ENCODE peak calls at places on chromosomes 2 and 18, in five cellular contexts. C, N, K, T and W are unnamed samples. For H3K27me3, the result is how much of the 10 kb centered on the place peaks cover.

GRCh38 chr18:24764766-24765165 is 304.3 kb downstream of the HRH4 start:
- DNase-seq in K (no peak), T (no peak), C (no peak), N (peak), W (no peak)

GRCh38 chr18:32896781-32897547 is 124.1 kb upstream of the KLHL14 start:
- DNase-seq in N (no peak), T (no peak), K (no peak), C (no peak), W (no peak)

GRCh38 chr2:72985136-72985535 is 67.8 kb downstream of the EMX1 start:
- DNase-seq in N (no peak), T (no peak), C (no peak), K (no peak), W (no peak)

GRCh38 chr18:47175895-47176575 is at the start of gene IER3IP1:
- DNase-seq in N (peak), K (peak), C (peak), T (peak), W (peak)

GRCh38 chr2:205687018-205687956 is 5.0 kb downstream of the NRP2 start:
- DNase-seq in K (no peak), T (no peak), C (no peak), N (no peak), W (peak)

GRCh38 chr18:22538463-22538862 is 120.7 kb upstream of the CTAGE1 start:
- DNase-seq in C (no peak), T (no peak), N (no peak), K (peak), W (no peak)

GRCh38 chr2:55154525-55155030 is 77.5 kb downstream of the CLHC1 start:
- DNase-seq in C (peak), K (no peak), N (no peak), T (no peak), W (peak)

GRCh38 chr2:43515248-43515647 is 80.6 kb downstream of the THADA start:
- DNase-seq in C (no peak), N (no peak), T (no peak), K (no peak), W (no peak)

GRCh38 chr2:10414000-10414451 is 34.1 kb downstream of the ODC1 start:
- DNase-seq in C (no peak), N (peak), T (no peak), K (no peak), W (peak)

GRCh38 chr18:32612651-32613050 is 142.0 kb upstream of the GAREM1 start:
- DNase-seq in N (no peak), T (no peak), C (no peak), K (no peak), W (no peak)

GRCh38 chr2:101967826-101968498 is 23.8 kb upstream of the IL1R2 start:
- DNase-seq in K (peak), C (no peak), N (no peak), T (no peak), W (no peak)

GRCh38 chr2:11873766-11874165 is 127.3 kb downstream of the LPIN1 start:
- DNase-seq in T (no peak), N (peak), C (no peak), K (no peak), W (peak)

GRCh38 chr2:55175254-55176093 is 56.6 kb downstream of the CLHC1 start:
- DNase-seq in N (peak), C (no peak), K (no peak), T (peak), W (peak)

GRCh38 chr2:13066673-13067072 is 349.9 kb downstream of the TRIB2 start:
- DNase-seq in N (no peak), T (no peak), C (no peak), K (no peak), W (no peak)

GRCh38 chr18:49591271-49591670 is 29.4 kb downstream of the LIPG start:
- DNase-seq in N (no peak), C (no peak), K (no peak), T (no peak), W (no peak)

GRCh38 chr18:34280653-34281052 is 55.9 kb upstream of the NOL4 start:
- DNase-seq in K (no peak), C (no peak), N (no peak), T (no peak), W (no peak)

GRCh38 chr2:219269362-219270054 is 9.7 kb upstream of the DNAJB2 start:
- DNase-seq in T (no peak), C (no peak), N (no peak), K (no peak), W (peak)

GRCh38 chr2:73985318-73986084 is 791 bp downstream of the TET3 start:
- DNase-seq in T (peak), K (peak), N (no peak), C (no peak), W (no peak)

GRCh38 chr2:127153691-127154158 is 46.8 kb upstream of the BIN1 start:
- DNase-seq in K (no peak), T (no peak), N (peak), C (no peak), W (peak)

GRCh38 chr2:73896362-73897239 is 3.8 kb downstream of the ACTG2 start:
- DNase-seq in C (no peak), T (peak), K (peak), N (peak), W (no peak)

GRCh38 chr2:31922542-31923408 is 88.0 kb downstream of the MEMO1 start:
- DNase-seq in K (no peak), N (no peak), C (no peak), T (no peak), W (peak)
- H3K27me3 ChIP-seq in K (under half), N (under half), C (under half), T (under half), W (under half)

GRCh38 chr2:27822049-27822448 is 50.5 kb downstream of the MRPL33 start:
- DNase-seq in T (no peak), K (no peak), C (no peak), N (no peak), W (no peak)

GRCh38 chr2:27828305-27828704 is 56.8 kb downstream of the MRPL33 start:
- DNase-seq in N (no peak), T (no peak), C (no peak), K (no peak), W (no peak)

GRCh38 chr2:27823135-27823534 is 51.6 kb downstream of the MRPL33 start:
- DNase-seq in C (no peak), T (no peak), N (no peak), K (no peak), W (no peak)

GRCh38 chr2:27823564-27823963 is 52.0 kb downstream of the MRPL33 start:
- DNase-seq in T (no peak), K (no peak), C (no peak), N (no peak), W (no peak)

DNA sequence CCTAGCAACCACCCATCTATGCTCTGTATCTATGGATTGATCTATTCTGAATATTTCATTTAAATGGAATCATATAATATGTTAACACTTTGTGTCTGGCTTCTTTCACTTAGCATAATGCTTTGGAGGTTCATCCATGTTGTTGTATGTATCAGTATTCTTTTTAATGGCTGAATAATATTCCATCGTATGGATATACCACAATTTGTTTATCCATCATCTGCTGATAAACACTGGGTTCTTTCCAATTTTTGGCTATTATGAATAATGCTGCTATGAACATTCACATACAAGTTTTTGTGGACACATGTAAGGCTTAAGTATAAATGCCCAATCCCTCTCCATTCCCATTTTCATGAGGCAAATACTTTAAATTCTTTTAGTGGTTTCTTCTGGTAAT is 52.9 kb downstream of the MRPL33 start:
- DNase-seq in K (no peak), T (no peak), C (no peak), N (no peak), W (no peak)
- H3K27me3 ChIP-seq in K (under half), T (under half), C (under half), N (under half), W (under half)

DNA sequence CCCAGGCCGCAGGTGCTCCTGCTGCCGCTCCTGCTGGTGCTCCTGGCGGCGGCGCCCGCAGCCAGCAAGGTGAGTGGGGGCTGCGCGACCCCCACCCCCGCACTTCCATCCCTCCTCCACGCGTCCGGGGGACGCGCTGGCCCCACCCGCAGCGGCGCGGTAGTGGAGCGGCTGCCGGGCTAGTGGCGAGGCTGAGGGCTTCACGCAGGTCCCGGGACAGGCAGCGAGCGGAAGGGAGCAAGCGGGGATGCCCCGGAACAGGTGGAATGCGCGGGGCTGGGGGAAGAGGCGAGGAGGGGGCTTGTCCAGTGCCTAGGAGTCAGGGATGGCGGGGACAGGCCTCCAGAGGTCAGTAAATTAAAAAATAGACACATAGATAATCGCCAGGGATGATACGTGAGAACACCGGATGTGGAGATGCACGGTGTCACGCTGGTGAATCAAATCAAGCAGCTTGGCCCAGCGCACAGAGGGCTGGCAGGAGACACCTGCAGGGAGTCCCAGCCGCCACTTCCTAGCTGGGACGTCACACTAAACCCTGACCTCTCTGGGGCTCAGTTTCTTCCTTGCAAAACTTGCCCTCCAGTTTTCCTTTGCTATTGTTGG is 424 bp downstream of the COL4A3 start:
- DNase-seq in C (peak), N (no peak), T (peak), K (no peak), W (no peak)
- H3K27me3 ChIP-seq in C (under half), N (under half), T (under half), K (under half), W (under half)

GRCh38 chr2:170713280-170714155 is 1.6 kb upstream of the SP5 start:
- DNase-seq in C (no peak), K (no peak), T (no peak), N (no peak), W (no peak)
- H3K27me3 ChIP-seq in C (under half), K (half or more), T (under half), N (half or more), W (half or more)

GRCh38 chr2:116142828-116143227 is 1671.7 kb upstream of the DDX18 start:
- DNase-seq in T (no peak), C (no peak), K (no peak), N (no peak), W (no peak)

DNA sequence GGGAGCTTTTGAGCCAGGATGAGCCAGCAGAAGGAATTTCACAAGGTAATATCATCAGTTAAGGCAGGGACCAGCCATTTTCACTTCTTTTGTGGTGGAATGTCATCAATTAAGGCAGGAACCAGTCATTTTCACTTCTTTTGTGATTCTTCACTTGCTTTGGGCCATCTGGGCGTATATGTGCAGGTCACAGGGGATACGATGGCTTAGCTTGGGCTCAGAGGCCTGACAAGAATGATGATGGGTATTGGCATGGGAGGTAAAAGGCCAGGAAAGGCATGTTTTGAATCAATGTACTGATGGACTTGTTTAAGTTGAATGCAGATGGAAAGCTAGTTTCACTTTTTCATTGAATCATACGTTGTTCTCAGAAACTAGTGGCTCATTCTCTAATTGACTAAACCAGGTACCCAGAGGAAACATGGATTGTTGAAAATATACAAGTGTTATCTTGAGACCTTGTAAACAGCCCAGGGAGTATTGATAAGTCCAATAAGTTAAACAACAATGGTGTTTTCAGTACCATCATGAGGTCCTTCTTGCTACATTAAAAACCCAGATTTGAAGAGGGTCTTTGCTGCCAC is 1672.5 kb upstream of the DDX18 start:
- DNase-seq in T (no peak), N (no peak), K (no peak), C (no peak), W (no peak)
- H3K27me3 ChIP-seq in T (under half), N (under half), K (under half), C (under half), W (under half)

GRCh38 chr2:154696771-154697170 is 1.7 kb upstream of the KCNJ3 start:
- DNase-seq in N (no peak), T (no peak), C (no peak), K (no peak), W (no peak)
- H3K27me3 ChIP-seq in N (under half), T (under half), C (under half), K (under half), W (under half)

GRCh38 chr2:222299926-222300724 is 1.3 kb upstream of the PAX3 start:
- DNase-seq in C (no peak), K (no peak), T (no peak), N (no peak), W (no peak)
- H3K27me3 ChIP-seq in C (half or more), K (half or more), T (under half), N (half or more), W (half or more)